ENCODE peak calls at places on chromosomes 6 and 20, in nine cellular contexts. F is psoas muscle, Q is AG10803, P is neural crest cell, S is PC-3, H is fibroblast of villous mesenchyme, E is bronchial epithelial cell, T is neural progenitor cell, Y is coronary artery. G is an unnamed sample.

GRCh38 chr6:33853026-33853425 is 49.2 kb upstream of the MLN start:
- DNase-seq in F (no peak), Q (no peak), P (no peak), S (no peak), H (no peak), E (no peak), T (no peak), Y (no peak), G (no peak)

GRCh38 chr20:17457064-17457463 is 74.1 kb downstream of the BFSP1 start:
- DNase-seq in F (no peak), Q (no peak), P (no peak), S (no peak), H (no peak), E (no peak), T (no peak), Y (no peak), G (no peak)

GRCh38 chr6:2630891-2631458 is 119.7 kb downstream of the MYLK4 start:
- DNase-seq in F (no peak), Q (peak), P (no peak), S (peak), H (no peak), E (peak), T (no peak), Y (no peak), G (no peak)

GRCh38 chr20:48282591-48283228 is 497.4 kb upstream of the SULF2 start:
- DNase-seq in F (no peak), Q (no peak), P (no peak), S (no peak), H (no peak), E (no peak), T (no peak), Y (no peak), G (no peak)

GRCh38 chr20:15342987-15343639 is 1005.7 kb upstream of the FLRT3 start:
- DNase-seq in F (no peak), Q (no peak), P (no peak), S (no peak), H (no peak), E (no peak), T (no peak), Y (no peak), G (no peak)

GRCh38 chr20:51326241-51326819 is 216.2 kb downstream of the NFATC2 start:
- DNase-seq in F (no peak), Q (peak), P (peak), S (no peak), H (peak), E (peak), T (peak), Y (no peak), G (peak)

GRCh38 chr20:62190639-62191411 is 8.0 kb downstream of the MTG2 start:
- DNase-seq in F (no peak), Q (no peak), P (no peak), S (no peak), H (no peak), E (no peak), T (no peak), Y (no peak), G (no peak)

GRCh38 chr6:71533939-71534379 is 245.3 kb downstream of the OGFRL1 start:
- DNase-seq in F (no peak), Q (peak), P (peak), S (peak), H (peak), E (peak), T (no peak), Y (no peak), G (no peak)

GRCh38 chr6:160510976-160511617 is 153.0 kb downstream of the LPA start:
- DNase-seq in F (no peak), Q (no peak), P (no peak), S (no peak), H (no peak), E (no peak), T (no peak), Y (no peak), G (no peak)

GRCh38 chr20:38731738-38732113 is 7.4 kb downstream of the SLC32A1 start:
- DNase-seq in F (no peak), Q (no peak), P (no peak), S (no peak), H (no peak), E (no peak), T (no peak), Y (no peak), G (no peak)

GRCh38 chr6:29723666-29724588 is 693 bp downstream of the HLA-F start:
- DNase-seq in F (peak), Q (no peak), P (no peak), S (no peak), H (peak), E (no peak), T (peak), Y (no peak), G (peak)

GRCh38 chr6:170148709-170149470 is 142.0 kb downstream of the DLL1 start:
- DNase-seq in F (no peak), Q (no peak), P (no peak), S (no peak), H (no peak), E (no peak), T (no peak), Y (no peak), G (no peak)

GRCh38 chr20:43739148-43739749 is 12.4 kb upstream of the GTSF1L start:
- DNase-seq in F (no peak), Q (no peak), P (no peak), S (no peak), H (no peak), E (no peak), T (no peak), Y (no peak), G (no peak)

GRCh38 chr6:127328043-127328442 is 15.4 kb downstream of the ECHDC1 start:
- DNase-seq in F (no peak), Q (peak), P (no peak), S (no peak), H (no peak), E (peak), T (no peak), Y (no peak), G (no peak)

GRCh38 chr6:155887431-155887830 is 431.8 kb upstream of the NOX3 start:
- DNase-seq in F (no peak), Q (no peak), P (no peak), S (no peak), H (no peak), E (no peak), T (no peak), Y (no peak), G (no peak)

GRCh38 chr6:155765275-155766194 is 309.9 kb upstream of the NOX3 start:
- DNase-seq in F (no peak), Q (peak), P (no peak), S (peak), H (peak), E (peak), T (no peak), Y (no peak), G (no peak)

GRCh38 chr6:31692886-31693285 is 10.2 kb downstream of the ABHD16A start:
- DNase-seq in F (no peak), Q (no peak), P (no peak), S (no peak), H (no peak), E (no peak), T (no peak), Y (no peak), G (no peak)

GRCh38 chr20:32569380-32570305 is 15.5 kb downstream of the NOL4L start:
- DNase-seq in F (no peak), Q (no peak), P (no peak), S (no peak), H (no peak), E (no peak), T (no peak), Y (no peak), G (no peak)

GRCh38 chr6:36677059-36677749 is 1.3 kb upstream of the CDKN1A start:
- DNase-seq in F (no peak), Q (peak), P (no peak), S (no peak), H (peak), E (peak), T (no peak), Y (no peak), G (no peak)

GRCh38 chr20:63233924-63234323 is 1.8 kb upstream of the BIRC7 start:
- DNase-seq in F (no peak), Q (no peak), P (no peak), S (no peak), H (no peak), E (no peak), T (no peak), Y (no peak), G (no peak)

GRCh38 chr20:49455691-49456090 is 26.8 kb downstream of the KCNB1 start:
- DNase-seq in F (no peak), Q (no peak), P (no peak), S (no peak), H (no peak), E (no peak), T (no peak), Y (no peak), G (no peak)

GRCh38 chr6:31825553-31825952 is 2.0 kb upstream of the HSPA1B start:
- DNase-seq in F (no peak), Q (no peak), P (no peak), S (no peak), H (no peak), E (no peak), T (no peak), Y (no peak), G (no peak)

GRCh38 chr6:158244373-158244772 is 67.9 kb upstream of the TULP4 start:
- DNase-seq in F (no peak), Q (no peak), P (no peak), S (no peak), H (no peak), E (no peak), T (peak), Y (no peak), G (no peak)

GRCh38 chr6:158251565-158251964 is 60.7 kb upstream of the TULP4 start:
- DNase-seq in F (no peak), Q (no peak), P (no peak), S (no peak), H (no peak), E (no peak), T (no peak), Y (no peak), G (no peak)

GRCh38 chr6:158255280-158255973 is 56.8 kb upstream of the TULP4 start:
- DNase-seq in F (no peak), Q (no peak), P (no peak), S (no peak), H (peak), E (no peak), T (no peak), Y (no peak), G (no peak)

GRCh38 chr6:158253248-158253647 is 59.0 kb upstream of the TULP4 start:
- DNase-seq in F (no peak), Q (no peak), P (no peak), S (no peak), H (no peak), E (no peak), T (no peak), Y (no peak), G (no peak)

DNA sequence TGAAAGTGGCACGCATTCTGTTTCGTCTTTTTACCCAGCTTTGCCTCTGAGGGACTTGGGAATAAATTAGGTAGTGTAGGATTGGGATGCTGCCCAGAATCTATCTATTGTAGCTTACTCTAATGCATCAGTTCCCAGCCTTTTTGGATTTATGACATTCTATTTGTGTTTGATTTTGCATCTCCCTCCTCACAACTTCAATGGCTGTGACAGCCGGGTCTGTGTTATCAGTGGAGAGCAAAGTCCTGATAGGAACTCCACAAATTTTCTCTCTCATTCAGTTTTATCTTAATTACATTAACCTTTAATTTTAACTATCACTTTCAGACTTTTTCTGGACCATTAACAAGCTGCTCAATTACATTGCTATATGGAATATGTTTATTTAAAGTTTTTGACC is 62.8 kb upstream of the TULP4 start:
- DNase-seq in F (no peak), Q (no peak), P (no peak), S (no peak), H (no peak), E (no peak), T (no peak), Y (no peak), G (no peak)
- TF ChIP-seq CTCF in F (no peak), Q (no peak), P (no peak), S (no peak), H (no peak), E (no peak), T (no peak), Y (no peak), G (no peak)

GRCh38 chr6:46184114-46184513 is 13.3 kb upstream of the ENPP5 start:
- DNase-seq in F (no peak), Q (peak), P (no peak), S (peak), H (peak), E (peak), T (no peak), Y (no peak), G (no peak)
- TF ChIP-seq CTCF in F (peak), Q (peak), P (no peak), S (no peak), H (no peak), E (no peak), T (no peak), Y (no peak), G (no peak)

GRCh38 chr6:72911463-72912153 is 289.7 kb downstream of the KCNQ5 start:
- DNase-seq in F (no peak), Q (peak), P (no peak), S (peak), H (peak), E (peak), T (no peak), Y (no peak), G (no peak)

GRCh38 chr6:72905705-72906478 is 284.0 kb downstream of the KCNQ5 start:
- DNase-seq in F (no peak), Q (no peak), P (no peak), S (no peak), H (no peak), E (peak), T (no peak), Y (no peak), G (no peak)
- TF ChIP-seq CTCF in F (no peak), Q (no peak), P (no peak), S (no peak), H (no peak), E (no peak), T (no peak), Y (no peak), G (no peak)

GRCh38 chr20:11118802-11119380 is 445.1 kb upstream of the JAG1 start:
- DNase-seq in F (no peak), Q (no peak), P (no peak), S (peak), H (no peak), E (peak), T (no peak), Y (no peak), G (no peak)

GRCh38 chr20:11114382-11114781 is 440.6 kb upstream of the JAG1 start:
- DNase-seq in F (no peak), Q (no peak), P (no peak), S (no peak), H (no peak), E (no peak), T (no peak), Y (no peak), G (no peak)

GRCh38 chr20:11120451-11120850 is 446.7 kb upstream of the JAG1 start:
- DNase-seq in F (no peak), Q (no peak), P (no peak), S (no peak), H (no peak), E (no peak), T (no peak), Y (no peak), G (no peak)

GRCh38 chr20:11112837-11113236 is 439.0 kb upstream of the JAG1 start:
- DNase-seq in F (no peak), Q (no peak), P (no peak), S (peak), H (no peak), E (peak), T (no peak), Y (no peak), G (no peak)

DNA sequence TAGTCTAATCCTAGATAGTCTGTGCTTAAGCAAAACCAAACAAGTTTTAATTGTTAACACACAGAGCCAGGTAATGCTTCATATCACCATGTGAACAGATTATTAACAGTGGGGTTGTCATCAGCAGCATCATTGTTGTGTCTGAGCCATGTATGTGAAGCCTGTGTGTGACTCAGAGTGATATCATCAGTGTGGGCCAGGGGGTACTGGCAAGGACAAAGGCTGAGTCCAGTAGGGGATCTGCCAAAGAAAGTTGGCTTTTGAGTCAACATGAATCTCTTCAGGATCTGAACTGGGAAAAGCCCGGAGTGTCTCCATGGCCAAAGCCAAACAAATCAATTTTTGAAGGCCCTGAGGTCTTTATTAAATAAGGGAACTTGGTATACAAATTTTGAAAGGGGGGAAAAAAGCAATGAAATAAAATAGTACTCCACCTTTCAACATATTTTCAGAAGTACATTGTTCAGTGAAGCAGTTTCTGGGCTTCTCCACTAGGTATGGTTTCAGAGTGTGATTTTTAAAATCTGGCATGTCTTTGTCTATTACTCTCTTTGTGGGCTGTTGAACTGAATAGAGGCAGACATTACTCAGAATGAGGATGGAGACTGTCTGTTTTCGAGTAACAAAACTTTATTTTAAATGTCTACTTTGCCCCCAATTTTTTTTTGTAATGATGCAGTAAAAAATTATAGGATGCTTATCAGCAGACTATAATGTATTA is 444.2 kb upstream of the JAG1 start:
- DNase-seq in F (peak), Q (peak), P (no peak), S (peak), H (no peak), E (peak), T (no peak), Y (no peak), G (no peak)
- TF ChIP-seq CTCF in F (no peak), Q (no peak), P (no peak), S (no peak), H (no peak), E (no peak), T (no peak), Y (no peak), G (no peak)

GRCh38 chr20:60206259-60206658 is 248.0 kb downstream of the CDH26 start:
- DNase-seq in F (no peak), Q (peak), P (peak), S (peak), H (peak), E (peak), T (peak), Y (no peak), G (peak)
- TF ChIP-seq CTCF in F (peak), Q (peak), P (peak), S (peak), H (peak), E (peak), T (peak), Y (no peak), G (peak)

GRCh38 chr6:16292432-16292831 is 54.0 kb downstream of the GMPR start:
- DNase-seq in F (no peak), Q (no peak), P (no peak), S (no peak), H (no peak), E (no peak), T (no peak), Y (no peak), G (no peak)

GRCh38 chr6:16291739-16292138 is 53.4 kb downstream of the GMPR start:
- DNase-seq in F (no peak), Q (no peak), P (no peak), S (no peak), H (no peak), E (no peak), T (no peak), Y (no peak), G (no peak)

GRCh38 chr6:16295060-16295459 is 56.7 kb downstream of the GMPR start:
- DNase-seq in F (no peak), Q (no peak), P (no peak), S (no peak), H (no peak), E (no peak), T (no peak), Y (no peak), G (no peak)

GRCh38 chr6:16294371-16294770 is 56.0 kb downstream of the GMPR start:
- DNase-seq in F (no peak), Q (no peak), P (no peak), S (no peak), H (no peak), E (no peak), T (no peak), Y (no peak), G (no peak)

GRCh38 chr6:16292942-16293341 is 54.6 kb downstream of the GMPR start:
- DNase-seq in F (no peak), Q (no peak), P (no peak), S (no peak), H (peak), E (no peak), T (no peak), Y (no peak), G (no peak)
- TF ChIP-seq CTCF in F (no peak), Q (no peak), P (no peak), S (no peak), H (no peak), E (no peak), T (no peak), Y (no peak), G (no peak)

GRCh38 chr6:19869464-19869863 is 32.3 kb downstream of the ID4 start:
- DNase-seq in F (no peak), Q (no peak), P (no peak), S (peak), H (no peak), E (no peak), T (peak), Y (no peak), G (no peak)
- TF ChIP-seq CTCF in F (no peak), Q (no peak), P (no peak), S (peak), H (no peak), E (no peak), T (peak), Y (no peak), G (no peak)

GRCh38 chr6:168709991-168710390 is 269.0 kb downstream of the SMOC2 start:
- DNase-seq in F (no peak), Q (no peak), P (no peak), S (no peak), H (no peak), E (no peak), T (no peak), Y (peak), G (no peak)

GRCh38 chr6:168711666-168712300 is 270.8 kb downstream of the SMOC2 start:
- DNase-seq in F (no peak), Q (no peak), P (no peak), S (no peak), H (no peak), E (no peak), T (no peak), Y (peak), G (no peak)

GRCh38 chr6:168713013-168713412 is 272.0 kb downstream of the SMOC2 start:
- DNase-seq in F (no peak), Q (no peak), P (no peak), S (no peak), H (no peak), E (no peak), T (no peak), Y (no peak), G (no peak)

GRCh38 chr6:168709440-168709839 is 268.5 kb downstream of the SMOC2 start:
- DNase-seq in F (no peak), Q (no peak), P (no peak), S (no peak), H (no peak), E (no peak), T (no peak), Y (peak), G (no peak)

GRCh38 chr6:168711049-168711640 is 270.2 kb downstream of the SMOC2 start:
- DNase-seq in F (no peak), Q (no peak), P (no peak), S (no peak), H (no peak), E (no peak), T (no peak), Y (no peak), G (no peak)
- TF ChIP-seq CTCF in F (peak), Q (peak), P (peak), S (peak), H (no peak), E (no peak), T (peak), Y (no peak), G (peak)

GRCh38 chr6:89272611-89273010 is 42.5 kb downstream of the GABRR2 start:
- DNase-seq in F (no peak), Q (no peak), P (no peak), S (no peak), H (no peak), E (no peak), T (no peak), Y (peak), G (no peak)
- TF ChIP-seq CTCF in F (no peak), Q (no peak), P (no peak), S (no peak), H (no peak), E (no peak), T (no peak), Y (no peak), G (no peak)

GRCh38 chr6:166614589-166614988 is 12.5 kb downstream of the RPS6KA2 start:
- DNase-seq in F (no peak), Q (no peak), P (no peak), S (no peak), H (no peak), E (no peak), T (no peak), Y (no peak), G (no peak)
- TF ChIP-seq CTCF in F (no peak), Q (no peak), P (no peak), S (no peak), H (no peak), E (no peak), T (no peak), Y (no peak), G (no peak)

G was measured in nephron progenitor cell.